ENCODE peak calls at places on chromosome 6, in five cellular contexts. A, J, N, L and C are unnamed samples.
A peak's percentile ranks its signal among the peaks of the same experiment; 100 is the strongest.

GRCh38 chr6:56954389-56955170 is at the start of gene BEND6:
- DNase-seq in A (peak; percentile 6), J (no peak), N (peak; percentile 72), L (peak; percentile 38), C (no peak)

GRCh38 chr6:131003419-131004386 is 59.3 kb downstream of the EPB41L2 start:
- DNase-seq in A (no peak), J (no peak), N (no peak), L (no peak), C (no peak)

GRCh38 chr6:152161501-152161900 is 354.0 kb downstream of the ESR1 start:
- DNase-seq in A (no peak), J (no peak), N (no peak), L (no peak), C (no peak)

GRCh38 chr6:100022847-100023246 is 28.8 kb upstream of the MCHR2 start:
- DNase-seq in A (no peak), J (no peak), N (no peak), L (no peak), C (no peak)

GRCh38 chr6:34791842-34792604 is at the start of gene BLTP3A:
- DNase-seq in A (peak; percentile 79), J (peak; percentile 41), N (peak; percentile 61), L (peak; percentile 75), C (peak; percentile 71)

GRCh38 chr6:133995296-133995695 is 42.3 kb downstream of the TBPL1 start:
- DNase-seq in A (no peak), J (no peak), N (no peak), L (no peak), C (no peak)

GRCh38 chr6:36851149-36851614 is 11.9 kb upstream of the CPNE5 start:
- DNase-seq in A (peak; percentile 69), J (no peak), N (peak; percentile 45), L (peak; percentile 46), C (peak; percentile 77)

GRCh38 chr6:166907373-166907841 is 48.9 kb downstream of the RNASET2 start:
- DNase-seq in A (peak; percentile 15), J (no peak), N (no peak), L (no peak), C (no peak)

GRCh38 chr6:165679326-165679725 is 16.3 kb upstream of the PDE10A start:
- DNase-seq in A (no peak), J (no peak), N (no peak), L (no peak), C (no peak)

GRCh38 chr6:137165375-137166246 is 7.8 kb downstream of the IL22RA2 start:
- DNase-seq in A (peak; percentile 60), J (peak; percentile 17), N (peak; percentile 37), L (peak; percentile 59), C (peak; percentile 64)

GRCh38 chr6:109793793-109794192 is 102.7 kb downstream of the FIG4 start:
- DNase-seq in A (no peak), J (no peak), N (peak; percentile 77), L (peak; percentile 33), C (peak; percentile 79)

GRCh38 chr6:134550604-134551003 is 232.7 kb upstream of the SGK1 start:
- DNase-seq in A (no peak), J (no peak), N (peak; percentile 41), L (no peak), C (no peak)

GRCh38 chr6:124822118-124822746 is 140.0 kb upstream of the RNF217 start:
- DNase-seq in A (no peak), J (no peak), N (no peak), L (no peak), C (no peak)
- H3K4me3 ChIP-seq in A (no peak overlapping the region), J (no peak overlapping the region), N (no peak overlapping the region), L (no peak overlapping the region), C (no peak overlapping the region)

GRCh38 chr6:16721977-16722376 is 39.3 kb downstream of the ATXN1 start:
- DNase-seq in A (no peak), J (no peak), N (no peak), L (no peak), C (no peak)

GRCh38 chr6:16720861-16721260 is 40.4 kb downstream of the ATXN1 start:
- DNase-seq in A (no peak), J (no peak), N (no peak), L (no peak), C (no peak)

GRCh38 chr6:16717275-16717942 is 43.9 kb downstream of the ATXN1 start:
- DNase-seq in A (no peak), J (no peak), N (no peak), L (no peak), C (no peak)

GRCh38 chr6:16718301-16718700 is 43.0 kb downstream of the ATXN1 start:
- DNase-seq in A (no peak), J (no peak), N (no peak), L (no peak), C (no peak)

DNA sequence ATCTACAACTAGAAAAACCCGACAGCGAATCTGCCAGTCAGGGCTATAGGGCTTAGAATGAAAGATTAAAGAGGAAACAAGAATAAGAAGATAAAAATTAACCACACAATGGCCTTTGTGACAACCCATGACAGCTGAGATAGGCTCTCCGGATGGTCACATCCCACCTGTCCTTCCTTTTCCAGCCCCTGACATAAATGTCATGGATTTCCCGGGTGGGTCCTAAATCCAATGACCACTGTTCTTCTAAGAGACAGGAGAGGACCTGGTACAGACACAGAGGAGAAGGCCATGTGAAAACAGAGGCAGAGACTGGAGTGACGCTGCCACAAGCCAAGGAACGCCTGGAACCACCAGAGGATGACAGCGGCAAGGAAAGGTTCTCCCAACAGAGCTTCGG is 41.8 kb downstream of the ATXN1 start:
- DNase-seq in A (no peak), J (no peak), N (no peak), L (no peak), C (no peak)
- H3K4me1 ChIP-seq in A (no peaks in the 10 kb centered on the region), J (no peaks in the 10 kb centered on the region), N (peaks cover 35% of the 10 kb centered on the region), L (peaks cover 29% of the 10 kb centered on the region), C (peaks cover 10% of the 10 kb centered on the region)

GRCh38 chr6:52992980-52993379 is 2.1 kb downstream of the GSTA4 start:
- DNase-seq in A (no peak), J (no peak), N (no peak), L (no peak), C (no peak)
- H3K4me3 ChIP-seq in A (no peak overlapping the region), J (no peak overlapping the region), N (no peak overlapping the region), L (no peak overlapping the region), C (no peak overlapping the region)

GRCh38 chr6:3738381-3739131 is 13.0 kb downstream of the PXDC1 start:
- DNase-seq in A (no peak), J (no peak), N (no peak), L (peak; percentile 7), C (no peak)
- H3K4me1 ChIP-seq in A (peaks cover 10% of the 10 kb centered on the region), J (peaks cover 8% of the 10 kb centered on the region), N (peaks cover 9% of the 10 kb centered on the region), L (peaks cover 17% of the 10 kb centered on the region), C (no peaks in the 10 kb centered on the region)

GRCh38 chr6:13248053-13248452 is 80.3 kb downstream of the TBC1D7 start:
- DNase-seq in A (no peak), J (no peak), N (peak; percentile 2), L (no peak), C (no peak)
- H3K4me3 ChIP-seq in A (no peak overlapping the region), J (no peak overlapping the region), N (no peak overlapping the region), L (no peak overlapping the region), C (no peak overlapping the region)

GRCh38 chr6:30719356-30719755 is 796 bp upstream of the TUBB start:
- DNase-seq in A (peak; percentile 30), J (no peak), N (no peak), L (no peak), C (no peak)
- H3K4me1 ChIP-seq in A (peaks cover 53% of the 10 kb centered on the region), J (peaks cover 11% of the 10 kb centered on the region), N (peaks cover 39% of the 10 kb centered on the region), L (peaks cover 32% of the 10 kb centered on the region), C (no peaks in the 10 kb centered on the region)

GRCh38 chr6:125098253-125098652 is 55.3 kb upstream of the TPD52L1 start:
- DNase-seq in A (no peak), J (no peak), N (no peak), L (no peak), C (no peak)

GRCh38 chr6:125101656-125102055 is 51.9 kb upstream of the TPD52L1 start:
- DNase-seq in A (no peak), J (no peak), N (no peak), L (no peak), C (no peak)

GRCh38 chr6:125099211-125100017 is 54.2 kb upstream of the TPD52L1 start:
- DNase-seq in A (no peak), J (no peak), N (peak; percentile 85), L (peak; percentile 61), C (peak; percentile 24)

GRCh38 chr6:125101128-125101527 is 52.4 kb upstream of the TPD52L1 start:
- DNase-seq in A (no peak), J (no peak), N (no peak), L (no peak), C (no peak)

DNA sequence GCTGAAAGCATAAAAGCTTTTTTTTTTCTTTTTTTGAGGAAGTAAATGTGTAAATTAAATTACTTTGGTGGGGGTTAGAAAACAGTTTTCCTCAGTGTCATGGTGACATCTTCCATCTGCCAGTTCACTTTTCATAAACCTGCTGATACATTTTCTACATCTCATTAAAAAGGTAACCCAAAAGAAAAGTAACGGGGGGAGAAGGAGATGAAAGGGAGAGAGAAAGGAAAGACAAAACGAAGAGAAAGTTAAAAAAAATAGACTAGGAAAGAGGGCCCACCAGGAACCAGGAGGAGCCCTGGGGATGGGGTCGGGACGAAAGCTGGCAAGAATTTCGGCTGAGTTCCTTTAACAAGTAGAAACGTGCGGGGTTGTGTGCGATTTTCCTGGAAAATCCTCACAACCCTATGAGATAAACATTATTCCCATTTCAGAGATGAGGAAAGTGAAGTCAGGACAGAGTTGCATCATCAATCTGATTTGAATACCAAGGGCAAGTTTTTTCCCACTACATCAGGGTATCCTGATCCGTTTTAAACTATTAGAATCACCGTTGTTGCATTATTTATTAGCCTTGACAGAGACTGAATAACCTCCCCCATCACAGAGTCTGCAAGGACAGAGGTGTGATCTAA is 53.4 kb upstream of the TPD52L1 start:
- DNase-seq in A (no peak), J (no peak), N (no peak), L (no peak), C (no peak)
- H3K4me3 ChIP-seq in A (no peak overlapping the region), J (peak overlapping the region; percentile 46), N (peak overlapping the region; percentile 49), L (peak overlapping the region; percentile 50), C (peak overlapping the region; percentile 53)

DNA sequence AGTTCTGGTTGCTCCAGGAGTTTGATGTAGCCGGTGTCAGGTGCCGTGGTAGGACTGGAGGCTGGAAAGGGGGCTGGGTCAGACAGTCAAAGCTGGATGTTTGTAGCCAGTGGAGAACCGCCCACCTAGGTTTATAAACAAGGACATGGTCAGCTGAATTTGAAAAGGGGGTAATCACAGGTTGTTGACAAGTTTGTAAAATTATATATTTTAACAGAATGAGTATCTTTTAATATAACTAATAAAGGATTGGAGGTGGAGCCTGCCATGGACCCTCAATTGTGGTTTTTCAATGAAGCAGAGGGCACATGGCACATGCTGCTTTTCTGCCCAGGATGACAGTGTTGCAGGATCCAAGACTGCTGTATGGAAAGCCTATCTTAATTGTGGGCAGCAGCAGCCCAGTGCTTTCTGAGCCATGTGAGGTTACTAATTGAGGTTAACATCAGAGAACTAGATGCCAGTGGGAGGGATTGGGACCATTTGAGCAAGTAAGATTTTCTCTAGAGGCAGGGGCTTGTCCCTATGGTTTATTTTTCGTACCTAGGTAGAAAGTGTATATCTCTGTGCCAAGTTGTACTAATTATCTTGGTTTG is 9.7 kb downstream of the HECA start:
- DNase-seq in A (no peak), J (no peak), N (no peak), L (no peak), C (no peak)
- H3K4me1 ChIP-seq in A (peaks cover 7% of the 10 kb centered on the region), J (peaks cover 56% of the 10 kb centered on the region), N (no peaks in the 10 kb centered on the region), L (peaks cover 39% of the 10 kb centered on the region), C (peaks cover 27% of the 10 kb centered on the region)

GRCh38 chr6:150143521-150144293 is 863 bp downstream of the PPP1R14C start:
- DNase-seq in A (no peak), J (no peak), N (no peak), L (peak; percentile 38), C (peak; percentile 27)
- H3K4me3 ChIP-seq in A (no peak overlapping the region), J (no peak overlapping the region), N (peak overlapping the region; percentile 56), L (peak overlapping the region; percentile 69), C (peak overlapping the region; percentile 76)

GRCh38 chr6:257031-257725 is 35.1 kb upstream of the DUSP22 start:
- DNase-seq in A (no peak), J (no peak), N (peak; percentile 10), L (no peak), C (no peak)
- H3K4me1 ChIP-seq in A (no peaks in the 10 kb centered on the region), J (no peaks in the 10 kb centered on the region), N (no peaks in the 10 kb centered on the region), L (no peaks in the 10 kb centered on the region), C (no peaks in the 10 kb centered on the region)